ENCODE peak calls at places on chromosomes 11 and 22, in four cellular contexts. Z, J, L and T are unnamed samples.

GRCh38 chr11:88404932-88405710 is 67.6 kb upstream of the CTSC start:
- DNase-seq in Z (no peak), J (no peak), L (no peak), T (no peak)

GRCh38 chr11:417652-418342 is 3.0 kb upstream of the SIGIRR start:
- DNase-seq in Z (no peak), J (no peak), L (no peak), T (no peak)

GRCh38 chr11:106177311-106177710 is 99.8 kb downstream of the AASDHPPT start:
- DNase-seq in Z (no peak), J (peak; percentile 47), L (no peak), T (no peak)

GRCh38 chr22:20805972-20806471 is 32.1 kb downstream of the SERPIND1 start:
- DNase-seq in Z (peak; percentile 53), J (no peak), L (no peak), T (no peak)

GRCh38 chr11:44445500-44446340 is 119.7 kb upstream of the CD82 start:
- DNase-seq in Z (no peak), J (no peak), L (no peak), T (no peak)

GRCh38 chr22:21593406-21594232 is 26.1 kb downstream of the UBE2L3 start:
- DNase-seq in Z (no peak), J (peak; percentile 56), L (no peak), T (no peak)

GRCh38 chr11:92269021-92269420 is 44.4 kb downstream of the FAT3 start:
- DNase-seq in Z (no peak), J (no peak), L (peak; percentile 67), T (no peak)

GRCh38 chr11:59069082-59069481 is 17.0 kb upstream of the GLYATL1B start:
- DNase-seq in Z (no peak), J (no peak), L (no peak), T (no peak)

GRCh38 chr11:20599424-20600346 is at the start of gene SLC6A5:
- DNase-seq in Z (peak; percentile 70), J (peak; percentile 88), L (peak; percentile 14), T (peak; percentile 69)

GRCh38 chr22:23233084-23233501 is 52.8 kb downstream of the BCR start:
- DNase-seq in Z (no peak), J (no peak), L (no peak), T (no peak)

GRCh38 chr11:107457205-107457557 is 444 bp downstream of the CWF19L2 start:
- DNase-seq in Z (no peak), J (no peak), L (no peak), T (peak; percentile 10)

GRCh38 chr11:68014157-68014965 is 4.2 kb downstream of the ALDH3B1 start:
- DNase-seq in Z (no peak), J (no peak), L (peak; percentile 86), T (no peak)

GRCh38 chr11:126415128-126415527 is 59.6 kb downstream of the ST3GAL4 start:
- DNase-seq in Z (no peak), J (no peak), L (no peak), T (no peak)

GRCh38 chr11:1129666-1130160 is 28.0 kb upstream of the MUC5AC start:
- DNase-seq in Z (no peak), J (no peak), L (no peak), T (no peak)

GRCh38 chr11:88280673-88281316 is 56.7 kb downstream of the CTSC start:
- DNase-seq in Z (peak; percentile 18), J (no peak), L (peak; percentile 72), T (no peak)

GRCh38 chr11:85922367-85922766 is 67.2 kb downstream of the CCDC83 start:
- DNase-seq in Z (no peak), J (no peak), L (no peak), T (peak; percentile 31)

GRCh38 chr11:34358258-34358665 is 452 bp upstream of the ABTB2 start:
- DNase-seq in Z (peak; percentile 97), J (no peak), L (peak; percentile 49), T (no peak)

GRCh38 chr11:15562230-15562629 is 447.5 kb downstream of the INSC start:
- DNase-seq in Z (no peak), J (no peak), L (no peak), T (no peak)

GRCh38 chr11:69718147-69718546 is 14.3 kb upstream of the FGF19 start:
- DNase-seq in Z (peak; percentile 98), J (peak; percentile 84), L (peak; percentile 14), T (no peak)

GRCh38 chr11:112453601-112454577 is 193.2 kb upstream of the PLET1 start:
- DNase-seq in Z (peak; percentile 57), J (peak; percentile 85), L (peak; percentile 24), T (peak; percentile 18)

GRCh38 chr11:1778141-1778911 is 14.6 kb upstream of the CTSD start:
- DNase-seq in Z (no peak), J (no peak), L (no peak), T (no peak)

GRCh38 chr11:61626580-61627380 is 45.9 kb upstream of the SYT7 start:
- DNase-seq in Z (no peak), J (peak; percentile 71), L (no peak), T (no peak)

GRCh38 chr11:131979364-131979763 is 608.9 kb downstream of the NTM start:
- DNase-seq in Z (peak; percentile 43), J (no peak), L (no peak), T (no peak)

GRCh38 chr22:37284807-37285355 is 2.6 kb downstream of the CYTH4 start:
- DNase-seq in Z (no peak), J (no peak), L (no peak), T (peak; percentile 61)

GRCh38 chr11:119149371-119150275 is 771 bp downstream of the ABCG4 start:
- DNase-seq in Z (peak; percentile 58), J (no peak), L (no peak), T (no peak)
- TF ChIP-seq EZH2 in Z (no peak), J (peak; percentile 45), L (no peak), T (no peak)

DNA sequence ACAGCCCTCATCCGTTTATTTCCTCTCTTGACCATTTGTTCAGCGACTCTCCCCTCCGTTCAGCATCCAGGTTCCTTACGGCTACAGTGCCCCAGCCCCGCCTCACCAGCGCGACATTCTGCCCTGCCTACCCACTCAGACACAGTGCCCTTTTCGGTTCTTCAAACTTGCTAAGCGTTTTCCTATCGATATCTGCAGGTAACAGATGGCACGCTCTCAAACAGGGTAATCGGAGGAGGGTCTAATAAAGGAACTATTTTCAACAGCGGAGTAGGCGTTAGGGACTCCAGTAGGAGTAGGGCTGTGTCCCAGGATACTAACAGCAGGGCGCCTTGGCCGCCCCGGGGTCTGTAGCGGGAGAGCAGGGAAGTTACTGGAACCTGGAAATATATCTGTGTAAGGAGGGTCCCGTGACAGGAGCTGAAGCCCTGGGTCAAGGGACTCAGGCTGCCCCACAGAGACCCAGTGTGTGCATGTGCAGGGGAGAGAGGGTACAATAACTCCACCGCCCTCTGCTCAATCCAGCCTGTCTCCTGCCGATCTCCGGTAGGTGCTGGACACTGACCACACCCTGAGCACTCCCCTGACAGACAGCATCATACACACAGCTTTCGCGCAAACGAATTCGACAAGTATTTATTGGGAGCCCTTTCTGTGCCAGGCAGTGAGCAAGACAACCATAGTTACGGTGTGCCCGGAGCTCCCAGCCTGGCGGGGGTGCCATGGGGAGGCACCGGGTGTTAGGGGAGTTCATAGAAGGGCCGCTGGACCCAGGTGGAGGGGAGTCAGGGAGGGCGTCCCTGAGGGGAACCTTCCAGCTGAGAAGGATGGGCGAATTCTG is 2.1 kb downstream of the KLHL35 start:
- DNase-seq in Z (no peak), J (no peak), L (peak; percentile 24), T (no peak)
- TF ChIP-seq EZH2 in Z (peak; percentile 91), J (peak; percentile 67), L (peak; percentile 79), T (no peak)

GRCh38 chr11:121451982-121452608 is at the start of gene SORL1:
- DNase-seq in Z (peak; percentile 76), J (peak; percentile 90), L (peak; percentile 26), T (peak; percentile 45)
- TF ChIP-seq EZH2 in Z (no peak), J (no peak), L (peak; percentile 80), T (no peak)

GRCh38 chr11:109423860-109424190 is 1.8 kb downstream of the C11orf87 start:
- DNase-seq in Z (no peak), J (no peak), L (no peak), T (no peak)

GRCh38 chr11:109424893-109425292 is 2.9 kb downstream of the C11orf87 start:
- DNase-seq in Z (peak; percentile 29), J (peak; percentile 90), L (no peak), T (peak; percentile 39)

GRCh38 chr11:109422755-109423113 is 744 bp downstream of the C11orf87 start:
- DNase-seq in Z (peak; percentile 39), J (no peak), L (no peak), T (no peak)

GRCh38 chr11:109421981-109422590 is at the start of gene C11orf87:
- DNase-seq in Z (no peak), J (peak; percentile 80), L (no peak), T (no peak)

DNA sequence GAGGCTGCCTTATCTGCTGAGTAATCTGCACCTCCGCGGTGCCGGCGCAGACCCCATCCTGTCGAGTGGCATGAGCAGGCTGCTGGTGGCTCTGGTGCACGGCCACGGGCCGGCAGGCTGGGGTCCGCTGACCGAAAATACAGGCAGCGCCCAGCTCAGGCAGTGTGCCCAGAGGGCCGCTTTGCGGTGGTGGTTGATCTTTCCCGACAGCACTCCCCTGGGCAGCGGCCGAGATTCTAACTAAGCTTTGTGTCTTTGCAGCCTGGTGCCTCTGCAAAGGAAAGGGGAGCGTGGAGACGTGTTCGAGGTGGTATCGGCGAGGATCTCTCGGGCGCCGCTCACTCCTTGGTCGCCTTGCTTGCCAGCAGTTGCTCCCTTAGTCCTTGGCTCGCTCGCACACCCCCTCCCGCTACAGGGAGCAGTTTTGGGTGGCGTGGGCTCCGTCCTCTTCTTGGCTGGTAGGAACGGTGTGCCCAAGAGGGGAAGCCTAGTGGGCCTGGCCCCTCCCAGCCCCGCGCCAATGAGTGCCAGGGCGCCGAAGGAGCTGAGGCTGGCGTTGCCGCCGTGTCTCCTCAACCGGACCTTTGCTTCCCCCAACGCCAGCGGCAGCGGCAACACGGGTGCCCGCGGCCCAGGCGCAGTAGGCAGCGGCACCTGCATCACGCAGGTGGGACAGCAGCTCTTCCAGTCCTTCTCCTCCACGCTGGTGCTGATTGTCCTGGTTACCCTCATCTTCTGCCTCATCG is 1.3 kb downstream of the C11orf87 start:
- DNase-seq in Z (no peak), J (peak; percentile 61), L (peak; percentile 1), T (no peak)
- TF ChIP-seq EZH2 in Z (peak; percentile 96), J (peak; percentile 88), L (peak; percentile 70), T (no peak)

GRCh38 chr22:44940121-44940520 is 69.7 kb downstream of the PHF21B start:
- DNase-seq in Z (peak; percentile 14), J (no peak), L (no peak), T (no peak)
- TF ChIP-seq EZH2 in Z (no peak), J (no peak), L (no peak), T (no peak)

GRCh38 chr11:17736921-17737817 is 2.6 kb downstream of the KCNC1 start:
- DNase-seq in Z (no peak), J (no peak), L (no peak), T (no peak)
- TF ChIP-seq EZH2 in Z (no peak), J (no peak), L (no peak), T (no peak)

DNA sequence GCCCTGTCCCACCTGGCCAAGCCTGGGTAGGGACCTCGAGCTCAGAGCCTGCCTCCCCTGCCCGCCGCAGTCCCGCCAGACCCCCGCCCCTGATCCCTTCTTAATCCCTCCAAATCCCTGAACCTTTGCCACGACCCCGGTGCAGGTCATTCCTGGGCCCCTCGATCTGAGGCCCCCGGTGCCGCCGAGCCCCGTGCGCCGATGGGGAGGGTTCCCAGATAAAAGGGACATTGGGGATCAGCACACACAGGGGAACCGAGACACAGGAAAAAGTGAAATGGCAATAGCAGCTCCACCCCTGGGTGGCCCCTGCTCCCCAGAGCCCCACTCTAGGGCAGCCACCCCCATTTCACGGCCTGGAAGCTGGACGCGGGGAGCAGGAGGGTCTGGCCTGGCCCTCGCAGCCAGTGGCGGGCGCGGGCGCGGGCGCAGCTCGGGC is 1.3 kb upstream of the WNT7B start:
- DNase-seq in Z (no peak), J (no peak), L (no peak), T (no peak)
- TF ChIP-seq EZH2 in Z (no peak), J (peak; percentile 52), L (no peak), T (no peak)